ENCODE peak calls at places on chromosomes 2 and 18, in six cellular contexts. I is KBM-7, V is C1 segment of cervical spinal cord, N is nucleus accumbens, G is AG10803, M is GM12891. K is an unnamed sample.

GRCh38 chr2:69211686-69212085 is 175.3 kb downstream of the GFPT1 start:
- DNase-seq in V (no peak), I (no peak), G (no peak), N (no peak), M (no peak), K (no peak)

GRCh38 chr2:185137700-185138099 is 539.4 kb downstream of the ZNF804A start:
- DNase-seq in G (no peak), I (no peak), M (no peak), N (no peak), V (no peak), K (no peak)

GRCh38 chr18:7021994-7022840 is 95.4 kb downstream of the LAMA1 start:
- DNase-seq in M (no peak), G (peak), I (peak), V (no peak), N (no peak), K (peak)

GRCh38 chr2:191917967-191918651 is 71.2 kb upstream of the CAVIN2 start:
- DNase-seq in N (no peak), M (no peak), G (peak), I (no peak), V (no peak), K (no peak)

GRCh38 chr2:8502316-8502715 is 179.5 kb upstream of the ID2 start:
- DNase-seq in G (no peak), I (no peak), N (no peak), V (no peak), M (no peak), K (no peak)

GRCh38 chr2:81481242-81481993 is 1176.9 kb upstream of the LRRTM1 start:
- DNase-seq in G (no peak), I (no peak), V (no peak), N (no peak), M (no peak), K (peak)

GRCh38 chr2:222828572-222828971 is 32.3 kb upstream of the ACSL3 start:
- DNase-seq in G (no peak), M (no peak), I (no peak), V (no peak), N (no peak), K (no peak)

GRCh38 chr2:8539743-8540551 is 141.9 kb upstream of the ID2 start:
- DNase-seq in I (peak), N (no peak), M (no peak), G (no peak), V (no peak), K (no peak)

K was measured in HuH-7.5.